ENCODE peak calls at places on chromosomes 2 and 18, in five cellular contexts. One of them, this sample, is unnamed.

GRCh38 chr2:238092486-238093035 is 7.6 kb upstream of the ESPNL start:
- DNase-seq in ovary: no peak
- DNase-seq in lung: no peak
- DNase-seq in uterus: no peak
- DNase-seq in GM13977: no peak
- DNase-seq in this sample: no peak

GRCh38 chr2:218860950-218861381 is 1.4 kb downstream of the WNT6 start:
- DNase-seq in ovary: peak
- DNase-seq in lung: no peak
- DNase-seq in uterus: peak
- DNase-seq in GM13977: no peak
- DNase-seq in this sample: no peak

GRCh38 chr2:216989335-216990129 is 129.7 kb upstream of the TNP1 start:
- DNase-seq in ovary: no peak
- DNase-seq in lung: no peak
- DNase-seq in uterus: no peak
- DNase-seq in GM13977: no peak
- DNase-seq in this sample: no peak

GRCh38 chr2:32647180-32647651 is 19.4 kb downstream of the TTC27 start:
- DNase-seq in ovary: no peak
- DNase-seq in lung: no peak
- DNase-seq in uterus: no peak
- DNase-seq in GM13977: no peak
- DNase-seq in this sample: no peak

GRCh38 chr2:167832840-167833239 is 414.6 kb downstream of the STK39 start:
- DNase-seq in ovary: no peak
- DNase-seq in lung: no peak
- DNase-seq in uterus: no peak
- DNase-seq in GM13977: no peak
- DNase-seq in this sample: no peak

GRCh38 chr18:26477828-26478466 is 70.4 kb downstream of the KCTD1 start:
- DNase-seq in ovary: no peak
- DNase-seq in lung: no peak
- DNase-seq in uterus: no peak
- DNase-seq in GM13977: no peak
- DNase-seq in this sample: no peak

GRCh38 chr2:222960126-222960525 is 91.9 kb upstream of the KCNE4 start:
- DNase-seq in ovary: no peak
- DNase-seq in lung: no peak
- DNase-seq in uterus: no peak
- DNase-seq in GM13977: no peak
- DNase-seq in this sample: no peak

GRCh38 chr2:143158500-143159262 is 29.5 kb downstream of the ARHGAP15 start:
- DNase-seq in ovary: no peak
- DNase-seq in lung: no peak
- DNase-seq in uterus: no peak
- DNase-seq in GM13977: no peak
- DNase-seq in this sample: no peak

GRCh38 chr18:47397671-47398319 is 146.3 kb upstream of the SKOR2 start:
- DNase-seq in ovary: no peak
- DNase-seq in lung: no peak
- DNase-seq in uterus: no peak
- DNase-seq in GM13977: peak
- DNase-seq in this sample: no peak

GRCh38 chr2:201118121-201118956 is 2.4 kb downstream of the CFLAR start:
- DNase-seq in ovary: peak
- DNase-seq in lung: peak
- DNase-seq in uterus: peak
- DNase-seq in GM13977: peak
- DNase-seq in this sample: peak

GRCh38 chr18:70037453-70038061 is 89.9 kb upstream of the CD226 start:
- DNase-seq in ovary: no peak
- DNase-seq in lung: no peak
- DNase-seq in uterus: no peak
- DNase-seq in GM13977: no peak
- DNase-seq in this sample: no peak

GRCh38 chr2:170843656-170844055 is 27.0 kb downstream of the GAD1 start:
- DNase-seq in ovary: no peak
- DNase-seq in lung: no peak
- DNase-seq in uterus: no peak
- DNase-seq in GM13977: no peak
- DNase-seq in this sample: no peak

GRCh38 chr2:16408331-16409005 is 257.2 kb downstream of the CYRIA start:
- DNase-seq in ovary: no peak
- DNase-seq in lung: no peak
- DNase-seq in uterus: no peak
- DNase-seq in GM13977: no peak
- DNase-seq in this sample: no peak

GRCh38 chr2:126891681-126892500 is 6.8 kb upstream of the TEX51 start:
- DNase-seq in ovary: no peak
- DNase-seq in lung: no peak
- DNase-seq in uterus: no peak
- DNase-seq in GM13977: no peak
- DNase-seq in this sample: no peak

GRCh38 chr2:7083580-7084509 is 166.6 kb downstream of the RNF144A start:
- DNase-seq in ovary: no peak
- DNase-seq in lung: no peak
- DNase-seq in uterus: no peak
- DNase-seq in GM13977: no peak
- DNase-seq in this sample: no peak

GRCh38 chr2:39723946-39724827 is 54.9 kb downstream of the THUMPD2 start:
- DNase-seq in ovary: no peak
- DNase-seq in lung: no peak
- DNase-seq in uterus: no peak
- DNase-seq in GM13977: no peak
- DNase-seq in this sample: no peak

GRCh38 chr2:237691200-237691907 is 64.0 kb downstream of the LRRFIP1 start:
- DNase-seq in ovary: no peak
- DNase-seq in lung: peak
- DNase-seq in uterus: no peak
- DNase-seq in GM13977: no peak
- DNase-seq in this sample: no peak

GRCh38 chr2:47050021-47050760 is 104.9 kb downstream of the STPG4 start:
- DNase-seq in ovary: no peak
- DNase-seq in lung: no peak
- DNase-seq in uterus: no peak
- DNase-seq in GM13977: no peak
- DNase-seq in this sample: no peak

GRCh38 chr2:12881952-12882351 is 165.2 kb downstream of the TRIB2 start:
- DNase-seq in ovary: no peak
- DNase-seq in lung: no peak
- DNase-seq in uterus: no peak
- DNase-seq in GM13977: no peak
- DNase-seq in this sample: no peak

GRCh38 chr18:10923225-10923624 is 226.1 kb downstream of the PIEZO2 start:
- DNase-seq in ovary: no peak
- DNase-seq in lung: no peak
- DNase-seq in uterus: no peak
- DNase-seq in GM13977: no peak
- DNase-seq in this sample: no peak

GRCh38 chr18:30352551-30353168 is 689.9 kb downstream of the DSC3 start:
- DNase-seq in ovary: no peak
- DNase-seq in lung: no peak
- DNase-seq in uterus: no peak
- DNase-seq in GM13977: no peak
- DNase-seq in this sample: no peak

GRCh38 chr2:62462211-62462610 is 43.8 kb downstream of the TMEM17 start:
- DNase-seq in ovary: no peak
- DNase-seq in lung: no peak
- DNase-seq in uterus: no peak
- DNase-seq in GM13977: no peak
- DNase-seq in this sample: no peak

GRCh38 chr2:18988557-18989232 is 369.7 kb downstream of the OSR1 start:
- DNase-seq in ovary: no peak
- DNase-seq in lung: no peak
- DNase-seq in uterus: no peak
- DNase-seq in GM13977: no peak
- DNase-seq in this sample: no peak

GRCh38 chr2:205720451-205720902 is 38.2 kb downstream of the NRP2 start:
- DNase-seq in ovary: no peak
- DNase-seq in lung: no peak
- DNase-seq in uterus: no peak
- DNase-seq in GM13977: no peak
- DNase-seq in this sample: no peak

GRCh38 chr18:61502472-61502871 is 169.2 kb downstream of the CDH20 start:
- DNase-seq in ovary: peak
- DNase-seq in lung: no peak
- DNase-seq in uterus: peak
- DNase-seq in GM13977: peak
- DNase-seq in this sample: no peak

GRCh38 chr2:27264753-27265535 is 2.1 kb upstream of the SLC30A3 start:
- DNase-seq in ovary: peak
- DNase-seq in lung: peak
- DNase-seq in uterus: peak
- DNase-seq in GM13977: peak
- DNase-seq in this sample: peak

GRCh38 chr2:134899204-134899603 is 19.4 kb upstream of the CCNT2 start:
- DNase-seq in ovary: no peak
- DNase-seq in lung: no peak
- DNase-seq in uterus: no peak
- DNase-seq in GM13977: no peak
- DNase-seq in this sample: no peak

GRCh38 chr2:190841707-190842505 is 38.7 kb upstream of the GLS start:
- DNase-seq in ovary: no peak
- DNase-seq in lung: no peak
- DNase-seq in uterus: no peak
- DNase-seq in GM13977: no peak
- DNase-seq in this sample: no peak

GRCh38 chr2:121220995-121221394 is 64.0 kb downstream of the TFCP2L1 start:
- DNase-seq in ovary: no peak
- DNase-seq in lung: no peak
- DNase-seq in uterus: no peak
- DNase-seq in GM13977: no peak
- DNase-seq in this sample: no peak

DNA sequence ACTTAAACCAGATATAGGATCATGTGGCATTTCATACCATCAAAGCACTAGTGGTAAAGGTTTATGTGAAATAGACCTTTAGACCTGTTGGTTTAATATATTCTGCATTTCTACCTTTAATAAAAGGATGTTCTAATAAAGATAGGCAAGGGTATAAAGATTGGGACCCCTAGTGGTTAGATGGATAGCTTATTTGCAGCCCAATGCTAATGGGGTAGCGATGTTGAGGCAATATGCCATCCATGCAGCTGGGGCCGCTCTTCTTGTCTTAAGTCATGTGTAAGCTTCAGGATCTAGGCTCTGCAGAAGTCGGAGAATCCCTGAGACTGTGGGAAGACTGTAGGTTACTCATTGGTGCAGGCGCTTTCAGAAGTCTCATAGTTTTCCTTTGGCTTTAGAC is 114.9 kb downstream of the ICOS start:
- DNase-seq in ovary: no peak
- DNase-seq in lung: no peak
- DNase-seq in uterus: no peak
- DNase-seq in GM13977: no peak
- DNase-seq in this sample: no peak
- TF ChIP-seq CTCF in ovary: no peak
- TF ChIP-seq CTCF in lung: no peak
- TF ChIP-seq CTCF in uterus: no peak
- TF ChIP-seq CTCF in GM13977: peak
- TF ChIP-seq CTCF in this sample: no peak

GRCh38 chr2:101349893-101350662 is 37.2 kb downstream of the CREG2 start:
- DNase-seq in ovary: no peak
- DNase-seq in lung: no peak
- DNase-seq in uterus: no peak
- DNase-seq in GM13977: no peak
- DNase-seq in this sample: no peak
- TF ChIP-seq CTCF in ovary: no peak
- TF ChIP-seq CTCF in lung: no peak
- TF ChIP-seq CTCF in uterus: no peak
- TF ChIP-seq CTCF in GM13977: no peak
- TF ChIP-seq CTCF in this sample: no peak

GRCh38 chr18:23107718-23108117 is 27.6 kb upstream of the CABLES1 start:
- DNase-seq in ovary: no peak
- DNase-seq in lung: no peak
- DNase-seq in uterus: no peak
- DNase-seq in GM13977: no peak
- DNase-seq in this sample: no peak

GRCh38 chr18:23105030-23105429 is 30.3 kb upstream of the CABLES1 start:
- DNase-seq in ovary: no peak
- DNase-seq in lung: no peak
- DNase-seq in uterus: no peak
- DNase-seq in GM13977: no peak
- DNase-seq in this sample: no peak

GRCh38 chr18:23108496-23108895 is 26.8 kb upstream of the CABLES1 start:
- DNase-seq in ovary: no peak
- DNase-seq in lung: no peak
- DNase-seq in uterus: no peak
- DNase-seq in GM13977: no peak
- DNase-seq in this sample: no peak

GRCh38 chr18:23105581-23106219 is 29.6 kb upstream of the CABLES1 start:
- DNase-seq in ovary: no peak
- DNase-seq in lung: no peak
- DNase-seq in uterus: no peak
- DNase-seq in GM13977: no peak
- DNase-seq in this sample: no peak

DNA sequence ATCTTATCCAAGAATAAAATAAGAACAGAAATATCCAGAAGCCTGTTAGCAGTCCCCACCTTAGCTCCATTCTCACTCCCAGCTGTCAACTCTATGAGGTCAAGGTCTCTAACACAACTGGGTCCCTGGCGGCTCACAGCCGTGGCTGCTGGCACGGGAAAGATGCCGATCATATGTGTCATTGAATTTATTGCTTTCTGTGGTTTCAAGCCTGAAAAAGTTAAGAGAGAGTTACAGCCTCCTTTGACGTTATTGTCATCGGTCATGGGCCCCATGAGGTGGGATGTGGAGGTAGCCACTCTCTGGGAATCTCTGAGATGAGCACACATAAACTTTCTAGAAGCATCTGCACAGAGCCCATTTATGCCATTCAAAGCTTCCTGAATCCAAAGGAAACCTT is 28.7 kb upstream of the CABLES1 start:
- DNase-seq in ovary: no peak
- DNase-seq in lung: no peak
- DNase-seq in uterus: no peak
- DNase-seq in GM13977: no peak
- DNase-seq in this sample: no peak
- TF ChIP-seq CTCF in ovary: no peak
- TF ChIP-seq CTCF in lung: no peak
- TF ChIP-seq CTCF in uterus: no peak
- TF ChIP-seq CTCF in GM13977: no peak
- TF ChIP-seq CTCF in this sample: no peak

DNA sequence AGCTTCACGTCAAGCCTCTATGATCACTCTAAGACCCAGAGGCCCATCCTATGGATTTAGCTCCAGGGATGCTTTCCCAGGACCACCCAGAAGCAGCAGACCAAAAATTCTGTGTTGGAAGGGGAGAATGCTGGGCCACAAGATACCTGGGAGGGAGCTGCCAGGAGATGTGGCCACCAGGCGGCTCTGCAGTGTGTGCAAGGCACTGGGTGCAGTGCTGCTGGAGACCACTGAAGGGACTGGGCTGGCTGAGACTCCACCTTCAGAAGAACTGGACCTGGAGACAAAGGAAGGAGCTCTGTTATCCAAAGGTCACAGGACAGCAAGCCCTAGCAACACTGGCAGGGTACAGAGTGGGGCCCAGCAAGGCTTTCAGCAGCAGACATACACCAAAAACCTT is 34.0 kb downstream of the KANSL3 start:
- DNase-seq in ovary: no peak
- DNase-seq in lung: no peak
- DNase-seq in uterus: no peak
- DNase-seq in GM13977: no peak
- DNase-seq in this sample: no peak
- TF ChIP-seq CTCF in ovary: no peak
- TF ChIP-seq CTCF in lung: no peak
- TF ChIP-seq CTCF in uterus: no peak
- TF ChIP-seq CTCF in GM13977: no peak
- TF ChIP-seq CTCF in this sample: no peak

This sample was measured in omental fat pad.